ENCODE peak calls at places on chromosome 6, in four cellular contexts. X, D, U and M are unnamed samples.

GRCh38 chr6:49264909-49265308 is 198.1 kb downstream of the MMUT start:
- DNase-seq in X (peak; percentile 27), D (no peak), U (peak; percentile 59), M (no peak)

GRCh38 chr6:35014786-35015185 is 125.7 kb downstream of the ANKS1A start:
- DNase-seq in X (no peak), D (peak; percentile 30), U (peak; percentile 73), M (peak; percentile 24)

GRCh38 chr6:106256201-106256968 is 69.2 kb downstream of the ATG5 start:
- DNase-seq in X (no peak), D (no peak), U (peak; percentile 82), M (no peak)

GRCh38 chr6:141587482-141588266 is 545.1 kb upstream of the GJE1 start:
- DNase-seq in X (no peak), D (peak; percentile 29), U (no peak), M (no peak)

GRCh38 chr6:24927985-24928735 is 7.6 kb downstream of the RIPOR2 start:
- DNase-seq in X (no peak), D (no peak), U (no peak), M (no peak)

GRCh38 chr6:147641511-147641910 is 133.0 kb downstream of the SAMD5 start:
- DNase-seq in X (no peak), D (no peak), U (no peak), M (no peak)

GRCh38 chr6:6008648-6009421 is 2.1 kb upstream of the NRN1 start:
- DNase-seq in X (peak; percentile 87), D (no peak), U (no peak), M (peak; percentile 86)

GRCh38 chr6:28586273-28586672 is 60.6 kb downstream of the GPX5 start:
- DNase-seq in X (no peak), D (no peak), U (peak; percentile 44), M (no peak)

GRCh38 chr6:163813979-163814493 is 399.5 kb downstream of the QKI start:
- DNase-seq in X (no peak), D (no peak), U (no peak), M (no peak)

GRCh38 chr6:111669326-111669725 is 63.6 kb upstream of the TRAF3IP2 start:
- DNase-seq in X (no peak), D (no peak), U (no peak), M (no peak)

GRCh38 chr6:75853796-75854195 is 104.8 kb downstream of the MYO6 start:
- DNase-seq in X (no peak), D (no peak), U (no peak), M (no peak)

GRCh38 chr6:33638581-33638980 is 17.5 kb downstream of the ITPR3 start:
- DNase-seq in X (peak; percentile 10), D (no peak), U (no peak), M (no peak)

GRCh38 chr6:142822882-142823578 is 121.9 kb downstream of the HIVEP2 start:
- DNase-seq in X (peak; percentile 34), D (no peak), U (no peak), M (no peak)

GRCh38 chr6:35428421-35429149 is 23.6 kb upstream of the FANCE start:
- DNase-seq in X (peak; percentile 30), D (no peak), U (no peak), M (peak; percentile 46)

GRCh38 chr6:170030284-170031095 is 260.4 kb downstream of the DLL1 start:
- DNase-seq in X (peak; percentile 21), D (no peak), U (no peak), M (no peak)

GRCh38 chr6:25732468-25733198 is 21.9 kb upstream of the SLC17A4 start:
- DNase-seq in X (no peak), D (no peak), U (no peak), M (no peak)

GRCh38 chr6:150579611-150580010 is 20.1 kb upstream of the PLEKHG1 start:
- DNase-seq in X (no peak), D (no peak), U (no peak), M (no peak)

GRCh38 chr6:166257911-166258318 is 50.3 kb downstream of the PRR18 start:
- DNase-seq in X (no peak), D (no peak), U (peak; percentile 29), M (no peak)